ENCODE peak calls at places on chromosomes 5 and 9, in eight cellular contexts. One of them, this sample, is unnamed.

GRCh38 chr5:148962200-148962550 is 100.7 kb downstream of the SH3TC2 start:
- DNase-seq in heart left ventricle: no peak
- DNase-seq in sigmoid colon: peak
- DNase-seq in suprapubic skin: no peak
- DNase-seq in body of pancreas: no peak
- DNase-seq in stomach: no peak
- DNase-seq in right lobe of liver: no peak
- DNase-seq in spleen: no peak
- DNase-seq in this sample: no peak

GRCh38 chr5:79992891-79993290 is 1.8 kb upstream of the MTX3 start:
- DNase-seq in heart left ventricle: no peak
- DNase-seq in sigmoid colon: no peak
- DNase-seq in suprapubic skin: no peak
- DNase-seq in body of pancreas: no peak
- DNase-seq in stomach: no peak
- DNase-seq in right lobe of liver: no peak
- DNase-seq in spleen: no peak
- DNase-seq in this sample: no peak

GRCh38 chr5:66306105-66306843 is 162.2 kb downstream of the SREK1 start:
- DNase-seq in heart left ventricle: peak
- DNase-seq in sigmoid colon: peak
- DNase-seq in suprapubic skin: no peak
- DNase-seq in body of pancreas: peak
- DNase-seq in stomach: peak
- DNase-seq in right lobe of liver: no peak
- DNase-seq in spleen: no peak
- DNase-seq in this sample: peak

GRCh38 chr5:167855818-167856217 is 435.6 kb upstream of the WWC1 start:
- DNase-seq in heart left ventricle: no peak
- DNase-seq in sigmoid colon: no peak
- DNase-seq in suprapubic skin: no peak
- DNase-seq in body of pancreas: no peak
- DNase-seq in stomach: no peak
- DNase-seq in right lobe of liver: no peak
- DNase-seq in spleen: no peak
- DNase-seq in this sample: no peak

GRCh38 chr5:67283988-67284457 is 87.4 kb upstream of the CD180 start:
- DNase-seq in heart left ventricle: no peak
- DNase-seq in sigmoid colon: no peak
- DNase-seq in suprapubic skin: no peak
- DNase-seq in body of pancreas: no peak
- DNase-seq in stomach: no peak
- DNase-seq in right lobe of liver: no peak
- DNase-seq in spleen: no peak
- DNase-seq in this sample: no peak

GRCh38 chr5:170746081-170746951 is 37.2 kb upstream of the GABRP start:
- DNase-seq in heart left ventricle: peak
- DNase-seq in sigmoid colon: no peak
- DNase-seq in suprapubic skin: no peak
- DNase-seq in body of pancreas: no peak
- DNase-seq in stomach: no peak
- DNase-seq in right lobe of liver: no peak
- DNase-seq in spleen: no peak
- DNase-seq in this sample: no peak

GRCh38 chr5:82749453-82749852 is 327.7 kb downstream of the TMEM167A start:
- DNase-seq in heart left ventricle: peak
- DNase-seq in sigmoid colon: no peak
- DNase-seq in suprapubic skin: no peak
- DNase-seq in body of pancreas: no peak
- DNase-seq in stomach: no peak
- DNase-seq in right lobe of liver: no peak
- DNase-seq in spleen: no peak
- DNase-seq in this sample: no peak

GRCh38 chr9:115241641-115242040 is 123.7 kb upstream of the TNC start:
- DNase-seq in heart left ventricle: no peak
- DNase-seq in sigmoid colon: no peak
- DNase-seq in suprapubic skin: no peak
- DNase-seq in body of pancreas: no peak
- DNase-seq in stomach: no peak
- DNase-seq in right lobe of liver: no peak
- DNase-seq in spleen: no peak
- DNase-seq in this sample: no peak

GRCh38 chr5:149886697-149887470 is 57.7 kb downstream of the PDE6A start:
- DNase-seq in heart left ventricle: no peak
- DNase-seq in sigmoid colon: no peak
- DNase-seq in suprapubic skin: no peak
- DNase-seq in body of pancreas: no peak
- DNase-seq in stomach: no peak
- DNase-seq in right lobe of liver: no peak
- DNase-seq in spleen: no peak
- DNase-seq in this sample: no peak

GRCh38 chr9:20988916-20989315 is 42.5 kb downstream of the HACD4 start:
- DNase-seq in heart left ventricle: no peak
- DNase-seq in sigmoid colon: no peak
- DNase-seq in suprapubic skin: no peak
- DNase-seq in body of pancreas: no peak
- DNase-seq in stomach: no peak
- DNase-seq in right lobe of liver: no peak
- DNase-seq in spleen: no peak
- DNase-seq in this sample: no peak

GRCh38 chr9:107637421-107638420 is 148.2 kb upstream of the KLF4 start:
- DNase-seq in heart left ventricle: peak
- DNase-seq in sigmoid colon: peak
- DNase-seq in suprapubic skin: peak
- DNase-seq in body of pancreas: peak
- DNase-seq in stomach: peak
- DNase-seq in right lobe of liver: peak
- DNase-seq in spleen: peak
- DNase-seq in this sample: peak

GRCh38 chr5:111372799-111373198 is 139.5 kb downstream of the STARD4 start:
- DNase-seq in heart left ventricle: no peak
- DNase-seq in sigmoid colon: no peak
- DNase-seq in suprapubic skin: no peak
- DNase-seq in body of pancreas: no peak
- DNase-seq in stomach: no peak
- DNase-seq in right lobe of liver: no peak
- DNase-seq in spleen: no peak
- DNase-seq in this sample: no peak

GRCh38 chr5:143707797-143708196 is 104.2 kb upstream of the HMHB1 start:
- DNase-seq in heart left ventricle: no peak
- DNase-seq in sigmoid colon: no peak
- DNase-seq in suprapubic skin: no peak
- DNase-seq in body of pancreas: no peak
- DNase-seq in stomach: no peak
- DNase-seq in right lobe of liver: no peak
- DNase-seq in spleen: no peak
- DNase-seq in this sample: no peak

GRCh38 chr5:102794677-102795331 is 39.7 kb downstream of the PAM start:
- DNase-seq in heart left ventricle: no peak
- DNase-seq in sigmoid colon: no peak
- DNase-seq in suprapubic skin: no peak
- DNase-seq in body of pancreas: no peak
- DNase-seq in stomach: no peak
- DNase-seq in right lobe of liver: no peak
- DNase-seq in spleen: no peak
- DNase-seq in this sample: no peak

GRCh38 chr5:14108170-14108996 is 34.8 kb upstream of the TRIO start:
- DNase-seq in heart left ventricle: peak
- DNase-seq in sigmoid colon: peak
- DNase-seq in suprapubic skin: no peak
- DNase-seq in body of pancreas: peak
- DNase-seq in stomach: peak
- DNase-seq in right lobe of liver: no peak
- DNase-seq in spleen: no peak
- DNase-seq in this sample: peak

DNA sequence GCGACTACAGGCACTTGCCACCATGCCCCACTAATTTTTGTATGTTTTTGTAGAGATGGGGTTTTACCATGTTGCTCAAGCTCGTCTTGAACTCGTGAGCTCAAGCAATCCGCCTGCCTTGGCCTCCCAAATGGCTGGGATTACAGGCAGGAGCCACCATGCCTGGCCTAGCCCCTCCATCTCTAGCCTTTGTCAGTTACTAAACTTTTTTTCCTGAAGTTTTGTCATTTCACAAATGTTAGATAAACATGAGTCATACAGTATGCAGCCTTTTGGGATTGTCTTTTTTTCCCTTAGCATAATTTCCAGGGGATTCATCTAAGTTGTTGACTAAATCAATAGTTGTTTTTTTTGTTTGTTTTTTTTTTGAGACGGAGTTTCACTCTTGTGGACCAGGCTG is 13.7 kb downstream of the NSD1 start:
- DNase-seq in heart left ventricle: no peak
- DNase-seq in sigmoid colon: no peak
- DNase-seq in suprapubic skin: no peak
- DNase-seq in body of pancreas: no peak
- DNase-seq in stomach: no peak
- DNase-seq in right lobe of liver: no peak
- DNase-seq in spleen: peak
- DNase-seq in this sample: no peak
- TF ChIP-seq POLR2A in heart left ventricle: no peak
- TF ChIP-seq POLR2A in sigmoid colon: no peak
- TF ChIP-seq POLR2A in suprapubic skin: no peak
- TF ChIP-seq POLR2A in body of pancreas: no peak
- TF ChIP-seq POLR2A in stomach: no peak
- TF ChIP-seq POLR2A in right lobe of liver: no peak
- TF ChIP-seq POLR2A in spleen: no peak
- TF ChIP-seq POLR2A in this sample: no peak

GRCh38 chr9:101528015-101528414 is 5.6 kb upstream of the RNF20 start:
- DNase-seq in heart left ventricle: no peak
- DNase-seq in sigmoid colon: no peak
- DNase-seq in suprapubic skin: no peak
- DNase-seq in body of pancreas: no peak
- DNase-seq in stomach: no peak
- DNase-seq in right lobe of liver: no peak
- DNase-seq in spleen: no peak
- DNase-seq in this sample: no peak

GRCh38 chr9:101536938-101537337 is 3.3 kb downstream of the RNF20 start:
- DNase-seq in heart left ventricle: no peak
- DNase-seq in sigmoid colon: no peak
- DNase-seq in suprapubic skin: no peak
- DNase-seq in body of pancreas: peak
- DNase-seq in stomach: no peak
- DNase-seq in right lobe of liver: no peak
- DNase-seq in spleen: no peak
- DNase-seq in this sample: no peak

GRCh38 chr9:101530076-101530711 is 3.5 kb upstream of the RNF20 start:
- DNase-seq in heart left ventricle: peak
- DNase-seq in sigmoid colon: peak
- DNase-seq in suprapubic skin: no peak
- DNase-seq in body of pancreas: peak
- DNase-seq in stomach: peak
- DNase-seq in right lobe of liver: no peak
- DNase-seq in spleen: no peak
- DNase-seq in this sample: peak

GRCh38 chr9:101536351-101536750 is 2.7 kb downstream of the RNF20 start:
- DNase-seq in heart left ventricle: no peak
- DNase-seq in sigmoid colon: no peak
- DNase-seq in suprapubic skin: no peak
- DNase-seq in body of pancreas: no peak
- DNase-seq in stomach: no peak
- DNase-seq in right lobe of liver: no peak
- DNase-seq in spleen: no peak
- DNase-seq in this sample: no peak

DNA sequence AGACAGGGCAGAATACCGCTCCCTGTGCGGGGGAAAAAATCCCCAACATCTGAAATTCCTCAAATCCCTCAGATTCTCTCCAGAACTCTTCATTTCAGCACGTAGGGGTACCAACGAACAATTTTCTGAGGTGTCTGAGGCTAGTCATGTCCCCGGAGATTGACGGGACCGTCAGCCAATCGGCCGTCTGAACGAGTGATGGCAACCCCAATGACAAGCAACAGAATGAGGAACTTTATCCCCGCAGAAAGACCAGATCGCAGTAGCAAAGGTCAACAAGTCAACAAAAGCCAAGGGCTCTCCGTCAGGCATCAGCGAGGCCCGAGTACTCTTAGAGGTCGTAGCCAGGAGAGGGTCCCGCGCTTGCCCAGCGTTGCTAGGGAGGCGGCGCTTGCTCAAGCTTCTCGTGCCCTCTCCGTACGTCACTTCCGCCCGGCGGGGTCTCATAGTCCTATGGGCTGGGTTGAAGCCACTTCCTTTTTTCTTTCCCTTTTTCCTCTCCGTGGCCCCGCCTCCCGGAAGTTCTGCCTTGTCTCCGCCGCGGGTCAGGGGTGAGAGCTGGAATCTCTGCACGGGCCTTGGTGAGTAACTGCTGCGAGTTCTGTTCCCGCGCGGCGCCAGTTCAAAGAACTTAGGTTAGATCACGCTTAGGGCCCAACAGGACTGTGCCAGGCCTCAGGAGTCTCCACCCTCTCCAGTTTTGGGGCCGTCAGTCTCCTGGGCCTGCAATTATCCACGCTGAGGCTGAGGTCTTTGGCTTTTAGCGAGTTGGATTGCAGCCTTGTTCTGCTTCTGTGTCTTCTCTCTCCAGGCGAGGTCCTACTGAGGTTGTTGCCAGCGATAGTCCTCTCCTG is at the start of gene RNF20:
- DNase-seq in heart left ventricle: peak
- DNase-seq in sigmoid colon: peak
- DNase-seq in suprapubic skin: peak
- DNase-seq in body of pancreas: peak
- DNase-seq in stomach: peak
- DNase-seq in right lobe of liver: peak
- DNase-seq in spleen: peak
- DNase-seq in this sample: peak
- H3K27ac ChIP-seq in heart left ventricle: peak
- H3K27ac ChIP-seq in sigmoid colon: peak
- H3K27ac ChIP-seq in suprapubic skin: peak
- H3K27ac ChIP-seq in body of pancreas: peak
- H3K27ac ChIP-seq in stomach: peak
- H3K27ac ChIP-seq in right lobe of liver: peak
- H3K27ac ChIP-seq in spleen: peak
- H3K27ac ChIP-seq in this sample: peak

GRCh38 chr9:135960328-135961276 is 571 bp downstream of the UBAC1 start:
- DNase-seq in heart left ventricle: peak
- DNase-seq in sigmoid colon: no peak
- DNase-seq in suprapubic skin: no peak
- DNase-seq in body of pancreas: peak
- DNase-seq in stomach: peak
- DNase-seq in right lobe of liver: no peak
- DNase-seq in spleen: no peak
- DNase-seq in this sample: no peak
- TF ChIP-seq CTCF in heart left ventricle: no peak
- TF ChIP-seq CTCF in sigmoid colon: no peak
- TF ChIP-seq CTCF in suprapubic skin: no peak
- TF ChIP-seq CTCF in body of pancreas: no peak
- TF ChIP-seq CTCF in stomach: no peak
- TF ChIP-seq CTCF in right lobe of liver: no peak
- TF ChIP-seq CTCF in spleen: no peak
- TF ChIP-seq CTCF in this sample: no peak

DNA sequence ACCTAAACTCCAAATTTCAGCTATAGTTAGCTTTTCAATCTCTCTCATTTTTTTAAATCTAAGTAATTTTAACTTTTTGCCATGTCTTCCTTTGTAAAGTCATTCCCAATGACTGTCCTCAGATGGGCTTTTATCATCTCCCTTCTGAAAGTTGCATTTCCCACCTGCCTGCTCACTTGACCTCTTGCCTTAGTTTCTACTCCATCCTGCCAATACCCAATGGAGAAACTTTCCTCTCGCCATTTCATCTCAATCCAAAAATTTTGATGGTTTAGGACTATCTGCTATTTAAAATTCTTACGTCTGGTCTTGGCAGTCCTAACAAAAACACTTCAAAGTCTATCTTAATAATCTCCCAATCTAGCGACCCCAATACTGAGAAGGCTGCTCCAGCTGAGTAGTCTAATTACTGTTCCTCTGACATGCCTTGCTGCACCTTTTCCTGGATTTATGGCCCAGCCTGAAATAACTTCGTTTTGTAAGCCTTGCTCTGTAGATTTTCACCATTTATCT is 231.3 kb downstream of the PRR16 start:
- DNase-seq in heart left ventricle: no peak
- DNase-seq in sigmoid colon: no peak
- DNase-seq in suprapubic skin: no peak
- DNase-seq in body of pancreas: no peak
- DNase-seq in stomach: no peak
- DNase-seq in right lobe of liver: no peak
- DNase-seq in spleen: no peak
- DNase-seq in this sample: no peak
- TF ChIP-seq POLR2A in heart left ventricle: no peak
- TF ChIP-seq POLR2A in sigmoid colon: no peak
- TF ChIP-seq POLR2A in suprapubic skin: no peak
- TF ChIP-seq POLR2A in body of pancreas: no peak
- TF ChIP-seq POLR2A in stomach: no peak
- TF ChIP-seq POLR2A in right lobe of liver: no peak
- TF ChIP-seq POLR2A in spleen: no peak
- TF ChIP-seq POLR2A in this sample: no peak

This sample was measured in tibial nerve.